ENCODE peak calls at places on chromosomes 12 and 14, in seven cellular contexts. J is AML-193; V is NCI-H510A treated with DMSO at 0.1 percent for 48 hours; D is EL; N is activated naive CD4-positive, alpha-beta T cell treated with anti-CD3 and anti-CD28 coated beads, Interleukin-2, amount 10 ng/mL, durations not matched to agents 7 days and 5 days; S is NCI-H2171 treated with DMSO at 0.1 percent for 48 hours; E is NCI-H82. K is an unnamed sample.

GRCh38 chr14:51518681-51519080 is 133.0 kb upstream of the FRMD6 start:
- DNase-seq in N (no peak), E (no peak), J (no peak), V (no peak), S (no peak), D (no peak), K (no peak)

GRCh38 chr12:93778306-93778705 is 101.1 kb downstream of the CRADD start:
- DNase-seq in E (no peak), J (no peak), N (no peak), D (peak; percentile 85), S (no peak), V (no peak), K (no peak)

GRCh38 chr12:2891240-2892053 is 756 bp downstream of the TULP3 start:
- DNase-seq in N (no peak), D (peak; percentile 77), J (no peak), S (peak; percentile 51), V (no peak), E (peak; percentile 69), K (no peak)

GRCh38 chr12:51009038-51009437 is 17.1 kb downstream of the SLC11A2 start:
- DNase-seq in D (no peak), J (peak; percentile 83), E (no peak), S (no peak), N (peak; percentile 75), V (no peak), K (no peak)

GRCh38 chr12:88833641-88834116 is 253.4 kb upstream of the KITLG start:
- DNase-seq in S (no peak), N (no peak), D (no peak), J (no peak), V (no peak), E (no peak), K (no peak)

GRCh38 chr12:15179672-15180071 is 41.5 kb downstream of the RERG start:
- DNase-seq in N (no peak), D (no peak), J (no peak), S (no peak), E (no peak), V (no peak), K (no peak)

GRCh38 chr12:98840325-98840724 is 195.2 kb downstream of the APAF1 start:
- DNase-seq in J (no peak), S (no peak), N (no peak), D (no peak), V (no peak), E (no peak), K (no peak)

GRCh38 chr12:43015090-43015737 is 425.7 kb upstream of the PRICKLE1 start:
- DNase-seq in D (no peak), V (no peak), S (no peak), E (no peak), J (no peak), N (no peak), K (no peak)

GRCh38 chr12:124856132-124856841 is 7.4 kb downstream of the SCARB1 start:
- DNase-seq in E (peak; percentile 32), S (no peak), J (no peak), N (no peak), D (no peak), V (no peak), K (no peak)

GRCh38 chr12:117518594-117519270 is 157.3 kb upstream of the NOS1 start:
- DNase-seq in V (no peak), N (no peak), J (no peak), S (no peak), D (no peak), E (no peak), K (no peak)

GRCh38 chr14:80638620-80639215 is 302.8 kb downstream of the CEP128 start:
- DNase-seq in D (peak; percentile 94), V (no peak), E (no peak), N (no peak), J (no peak), S (no peak), K (no peak)

GRCh38 chr14:64937821-64938193 is 4.7 kb downstream of the GPX2 start:
- DNase-seq in D (no peak), E (peak; percentile 12), J (no peak), N (no peak), V (peak; percentile 34), S (peak; percentile 61), K (no peak)

GRCh38 chr12:16385779-16386646 is 38.6 kb downstream of the MGST1 start:
- DNase-seq in E (peak; percentile 69), J (no peak), S (peak; percentile 54), V (peak; percentile 88), D (peak; percentile 47), N (no peak), K (no peak)

GRCh38 chr12:132806857-132807256 is 21.8 kb downstream of the GOLGA3 start:
- DNase-seq in J (no peak), E (no peak), N (peak; percentile 26), V (no peak), D (no peak), S (no peak), K (no peak)

GRCh38 chr14:37384870-37385596 is 187.3 kb downstream of the MIPOL1 start:
- DNase-seq in E (no peak), S (no peak), V (peak; percentile 76), J (no peak), D (no peak), N (no peak), K (no peak)

GRCh38 chr12:9127484-9127883 is 11.8 kb upstream of the A2M start:
- DNase-seq in V (no peak), J (no peak), D (no peak), E (no peak), N (no peak), S (no peak), K (no peak)

GRCh38 chr12:62859203-62859799 is 75.6 kb downstream of the PPM1H start:
- DNase-seq in V (no peak), N (no peak), J (no peak), E (no peak), D (no peak), S (peak; percentile 18), K (no peak)

GRCh38 chr12:94150483-94151225 is 2.3 kb downstream of the PLXNC1 start:
- DNase-seq in S (no peak), N (peak; percentile 64), J (no peak), E (no peak), D (no peak), V (no peak), K (no peak)

GRCh38 chr12:51441583-51441982 is 17.0 kb downstream of the SLC4A8 start:
- DNase-seq in N (peak; percentile 32), J (no peak), V (no peak), D (peak; percentile 41), E (no peak), S (no peak), K (no peak)

GRCh38 chr12:53991077-53991460 is 6.1 kb downstream of the HOXC10 start:
- DNase-seq in S (no peak), N (no peak), D (no peak), J (no peak), V (no peak), E (peak; percentile 76), K (peak; percentile 18)

GRCh38 chr14:79180656-79181055 is 1010.5 kb downstream of the NRXN3 start:
- DNase-seq in N (no peak), J (no peak), S (no peak), D (no peak), E (no peak), V (no peak), K (no peak)